ENCODE peak calls at places on chromosome 11, in four cellular contexts. K is AG09319, R is mucosa of descending colon, O is K562. Z is an unnamed sample.

GRCh38 chr11:118016094-118016493 is 29.9 kb downstream of the IL10RA start:
- DNase-seq in K (no peak), O (no peak), R (no peak), Z (no peak)

GRCh38 chr11:12777208-12777874 is 103.1 kb downstream of the TEAD1 start:
- DNase-seq in R (no peak), K (peak; percentile 54), O (no peak), Z (no peak)

GRCh38 chr11:97683733-97684132 is 1293.9 kb downstream of the JRKL start:
- DNase-seq in O (peak; percentile 32), K (no peak), R (no peak), Z (no peak)

GRCh38 chr11:129738242-129738641 is 77.4 kb upstream of the TMEM45B start:
- DNase-seq in K (no peak), R (no peak), O (no peak), Z (no peak)

GRCh38 chr11:26076591-26076990 is 255.3 kb upstream of the ANO3 start:
- DNase-seq in R (no peak), O (no peak), K (no peak), Z (no peak)

GRCh38 chr11:33670250-33671011 is 30.2 kb downstream of the C11orf91 start:
- DNase-seq in K (no peak), R (no peak), O (no peak), Z (peak; percentile 85)

GRCh38 chr11:88439356-88439755 is 101.8 kb upstream of the CTSC start:
- DNase-seq in R (no peak), O (no peak), K (no peak), Z (no peak)

GRCh38 chr11:46066335-46066734 is 54.9 kb downstream of the PHF21A start:
- DNase-seq in K (no peak), R (no peak), O (no peak), Z (no peak)

GRCh38 chr11:706957-707816 is 1.2 kb downstream of the EPS8L2 start:
- DNase-seq in K (no peak), R (peak; percentile 79), O (no peak), Z (no peak)

GRCh38 chr11:15923169-15923568 is 433.2 kb downstream of the SOX6 start:
- DNase-seq in R (no peak), O (peak; percentile 42), K (no peak), Z (no peak)

GRCh38 chr11:16780146-16780545 is 41.7 kb downstream of the C11orf58 start:
- DNase-seq in K (no peak), O (no peak), R (no peak), Z (no peak)

GRCh38 chr11:101862410-101863233 is 52.2 kb upstream of the CEP126 start:
- DNase-seq in R (no peak), O (no peak), K (peak; percentile 48), Z (peak; percentile 72)

GRCh38 chr11:2511421-2512369 is 66.9 kb downstream of the KCNQ1 start:
- DNase-seq in O (no peak), R (peak; percentile 21), K (no peak), Z (no peak)

GRCh38 chr11:1927151-1928037 is 7.9 kb downstream of the TNNT3 start:
- DNase-seq in O (no peak), K (no peak), R (no peak), Z (no peak)

GRCh38 chr11:23078289-23078971 is 218.2 kb upstream of the CCDC179 start:
- DNase-seq in O (no peak), K (no peak), R (no peak), Z (peak; percentile 47)

GRCh38 chr11:105553015-105553414 is 56.9 kb upstream of the GRIA4 start:
- DNase-seq in R (no peak), K (no peak), O (peak; percentile 8), Z (no peak)

GRCh38 chr11:7572001-7572712 is 58.4 kb downstream of the PPFIBP2 start:
- DNase-seq in O (no peak), K (no peak), R (no peak), Z (no peak)
- TF ChIP-seq CTCF in O (no peak), K (no peak), R (no peak), Z (peak; percentile 42)

DNA sequence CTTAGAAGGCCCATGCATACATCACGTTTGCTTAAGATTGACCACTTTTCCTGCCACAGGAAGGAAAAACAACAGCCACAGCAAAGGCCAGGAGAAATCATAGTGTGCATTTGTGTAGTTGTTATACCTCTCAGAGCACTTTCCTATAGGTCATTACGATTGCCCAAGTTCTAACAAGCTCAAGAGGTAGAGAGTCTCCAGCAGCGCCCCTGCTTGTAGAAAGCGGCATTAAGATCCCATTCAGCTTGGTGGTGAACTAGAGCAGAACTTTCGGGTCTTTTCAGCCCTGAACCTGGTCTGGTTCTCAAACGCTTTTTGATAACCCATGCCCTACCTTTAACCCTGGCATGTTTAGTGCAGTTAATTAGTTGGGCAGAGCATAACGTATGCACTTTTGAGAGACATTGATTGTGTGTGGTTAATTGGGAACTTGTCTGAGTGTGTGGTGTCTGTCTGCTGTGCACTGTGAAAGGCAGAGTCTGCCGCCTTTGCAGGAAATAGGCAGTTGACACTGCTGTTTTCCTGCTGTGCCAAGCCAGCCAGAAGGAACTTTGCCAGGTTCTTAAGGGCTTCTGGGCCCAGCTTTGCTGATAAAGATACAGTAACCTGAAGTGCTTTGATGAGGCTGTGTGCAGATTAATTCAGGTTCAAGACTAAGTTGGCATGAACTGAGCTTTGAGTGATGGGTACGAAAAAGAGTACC is 109.9 kb upstream of the CLMP start:
- DNase-seq in R (no peak), K (no peak), O (no peak), Z (no peak)
- TF ChIP-seq CTCF in R (no peak), K (no peak), O (no peak), Z (no peak)

GRCh38 chr11:109968781-109969180 is 124.4 kb upstream of the ZC3H12C start:
- DNase-seq in R (no peak), O (no peak), K (no peak), Z (no peak)
- TF ChIP-seq CTCF in R (no peak), O (no peak), K (no peak), Z (no peak)

GRCh38 chr11:87097582-87097981 is 59.8 kb downstream of the TMEM135 start:
- DNase-seq in K (no peak), R (peak; percentile 48), O (peak; percentile 84), Z (peak; percentile 3)
- TF ChIP-seq CTCF in K (peak; percentile 55), R (peak; percentile 64), O (peak; percentile 76), Z (peak; percentile 74)

DNA sequence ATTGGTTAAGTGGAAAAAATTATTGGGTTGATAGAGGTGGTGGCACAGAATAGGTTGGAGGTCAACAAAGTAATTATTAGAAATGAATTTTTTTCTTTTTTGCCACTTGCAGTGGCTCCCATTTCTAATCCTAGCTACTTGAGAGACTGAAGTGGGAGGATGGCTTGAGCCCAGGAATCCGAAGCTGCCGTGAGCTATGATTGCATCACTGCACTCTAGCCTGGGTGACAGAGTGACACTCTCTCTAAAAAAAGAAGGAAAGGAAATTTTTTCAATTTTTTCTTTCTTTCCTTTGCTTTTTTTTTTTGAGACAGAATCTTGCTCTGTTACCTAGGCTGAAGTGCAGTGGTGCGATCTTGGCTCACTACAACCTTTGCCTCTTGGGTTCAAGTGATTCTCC is 2.2 kb upstream of the BCO2 start:
- DNase-seq in R (no peak), O (peak; percentile 11), K (no peak), Z (no peak)
- TF ChIP-seq CTCF in R (no peak), O (no peak), K (no peak), Z (no peak)

GRCh38 chr11:133082851-133083488 is 449.3 kb downstream of the OPCML start:
- DNase-seq in R (peak; percentile 71), O (peak; percentile 31), K (no peak), Z (peak; percentile 4)
- TF ChIP-seq CTCF in R (peak; percentile 87), O (peak; percentile 97), K (peak; percentile 28), Z (peak; percentile 82)

GRCh38 chr11:78416285-78417174 is 1.1 kb downstream of the GAB2 start:
- DNase-seq in O (peak; percentile 91), R (peak; percentile 91), K (peak; percentile 64), Z (peak; percentile 88)
- TF ChIP-seq CTCF in O (peak; percentile 50), R (peak; percentile 38), K (peak; percentile 58), Z (peak; percentile 77)

DNA sequence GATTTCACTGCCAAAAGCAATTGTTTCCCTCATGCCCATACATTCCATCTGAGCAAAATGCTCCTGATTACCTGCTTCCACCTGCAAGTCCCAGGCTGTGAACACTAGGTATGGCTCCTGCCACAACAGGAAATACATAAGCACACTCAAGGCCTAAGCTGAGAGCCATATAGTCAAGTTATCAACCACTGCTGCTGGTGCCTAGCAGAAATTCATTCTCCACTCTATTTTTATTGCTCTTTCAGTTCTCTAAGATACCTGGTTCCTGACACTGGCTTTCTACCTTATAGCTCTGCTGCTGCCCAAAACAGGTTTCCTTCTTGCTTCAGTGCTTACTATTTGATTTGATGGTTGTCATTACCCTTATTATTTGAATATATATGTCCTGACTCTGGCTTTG is 31.6 kb downstream of the SLC36A4 start:
- DNase-seq in O (no peak), K (no peak), R (no peak), Z (no peak)
- TF ChIP-seq CTCF in O (no peak), K (no peak), R (no peak), Z (no peak)

DNA sequence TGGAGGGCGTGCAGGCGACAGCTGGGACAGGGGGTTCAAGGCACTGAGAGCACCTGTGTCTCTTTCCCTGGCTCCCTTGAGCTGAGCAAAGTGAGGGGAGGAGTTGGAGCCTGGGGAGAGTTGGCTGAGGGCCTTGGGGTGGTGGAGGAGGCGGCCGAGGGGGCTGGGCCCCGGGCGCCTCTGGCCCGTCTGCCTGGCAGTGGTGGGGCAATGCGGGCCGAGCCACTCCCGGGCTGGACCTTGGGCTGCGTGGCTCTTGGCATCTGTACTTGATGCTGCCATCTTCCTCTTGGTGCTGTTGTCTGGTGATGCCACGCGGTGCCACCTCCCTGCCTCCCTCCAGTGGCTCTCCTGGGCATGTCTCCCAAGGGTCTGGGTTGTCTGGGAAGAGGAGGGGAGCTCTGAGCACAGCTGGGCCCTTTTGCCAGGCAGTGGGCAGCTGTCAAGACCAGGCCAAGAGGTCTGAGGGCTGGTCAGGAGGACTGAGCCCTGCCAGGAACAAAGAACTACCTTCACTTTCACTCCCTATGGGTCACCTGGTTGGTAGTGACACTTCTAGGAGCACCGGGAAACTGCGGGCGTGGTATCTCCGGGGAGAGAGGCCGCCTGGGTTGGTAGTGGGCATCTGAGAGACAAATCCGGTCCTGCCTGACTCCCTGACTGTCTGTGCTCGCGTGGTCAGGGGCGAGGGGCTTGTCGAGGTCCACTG is 1.3 kb downstream of the GRIK4 start:
- DNase-seq in K (no peak), R (no peak), O (no peak), Z (no peak)
- TF ChIP-seq CTCF in K (no peak), R (no peak), O (no peak), Z (peak; percentile 27)